ENCODE peak calls at places on chromosomes 3 and 15, in four cellular contexts. G is PC-3; Q is stimulated activated CD4-positive, alpha-beta T cell treated with anti-CD3 and anti-CD28 coated beads, Interleukin-1b, Interleukin-23, amount 100 ng/mL, for 24 hours; X is endothelial cell. V is an unnamed sample.

GRCh38 chr15:82942691-82943090 is 9.8 kb downstream of the HOMER2 start:
- DNase-seq in G (peak; percentile 99), Q (no peak), X (no peak), V (no peak)

GRCh38 chr3:56219894-56220805 is 248.1 kb downstream of the ERC2 start:
- DNase-seq in G (no peak), Q (no peak), X (no peak), V (no peak)

GRCh38 chr15:25862469-25863066 is 559 bp downstream of the ATP10A start:
- DNase-seq in G (peak; percentile 44), Q (no peak), X (no peak), V (peak; percentile 41)

GRCh38 chr15:101579766-101580165 is 72.4 kb downstream of the TM2D3 start:
- DNase-seq in G (peak; percentile 88), Q (no peak), X (no peak), V (no peak)

GRCh38 chr15:92690370-92690769 is 34.8 kb upstream of the FAM174B start:
- DNase-seq in G (peak; percentile 19), Q (no peak), X (no peak), V (no peak)

GRCh38 chr15:81091889-81092558 is 42.0 kb upstream of the CFAP161 start:
- DNase-seq in G (peak; percentile 52), Q (no peak), X (no peak), V (no peak)

GRCh38 chr15:76346666-76347506 is 10.3 kb downstream of the ISL2 start:
- DNase-seq in G (peak; percentile 71), Q (no peak), X (no peak), V (no peak)

GRCh38 chr15:78209646-78210348 is 24.6 kb downstream of the ACSBG1 start:
- DNase-seq in G (peak; percentile 56), Q (no peak), X (no peak), V (no peak)

GRCh38 chr3:48743773-48744172 is 26.8 kb upstream of the IP6K2 start:
- DNase-seq in G (no peak), Q (no peak), X (no peak), V (no peak)

GRCh38 chr3:64915778-64916177 is 228.0 kb upstream of the ADAMTS9 start:
- DNase-seq in G (no peak), Q (no peak), X (no peak), V (no peak)

GRCh38 chr15:61119556-61119955 is 109.5 kb downstream of the RORA start:
- DNase-seq in G (no peak), Q (no peak), X (no peak), V (no peak)

GRCh38 chr3:49803464-49804140 is 541 bp downstream of the INKA1 start:
- DNase-seq in G (no peak), Q (no peak), X (peak; percentile 51), V (peak; percentile 33)

GRCh38 chr3:72496055-72496690 is 352.1 kb downstream of the SHQ1 start:
- DNase-seq in G (no peak), Q (no peak), X (no peak), V (no peak)

GRCh38 chr15:101324513-101325177 is 29.6 kb upstream of the SNRPA1 start:
- DNase-seq in G (no peak), Q (no peak), X (no peak), V (no peak)

GRCh38 chr3:12294885-12295580 is 6.2 kb downstream of the PPARG start:
- DNase-seq in G (peak; percentile 80), Q (no peak), X (no peak), V (no peak)

GRCh38 chr3:22189616-22190015 is 438.6 kb upstream of the ZNF385D start:
- DNase-seq in G (no peak), Q (no peak), X (no peak), V (no peak)

GRCh38 chr3:46629571-46630517 is 17.5 kb downstream of the FAM240A start:
- DNase-seq in G (peak; percentile 79), Q (peak; percentile 46), X (peak; percentile 93), V (peak; percentile 63)

GRCh38 chr15:67331676-67332075 is 77.1 kb downstream of the IQCH start:
- DNase-seq in G (no peak), Q (no peak), X (no peak), V (no peak)

GRCh38 chr3:173826416-173826815 is 428.9 kb downstream of the NLGN1 start:
- DNase-seq in G (no peak), Q (no peak), X (no peak), V (no peak)

GRCh38 chr3:159786489-159787181 is 202.0 kb upstream of the IL12A start:
- DNase-seq in G (no peak), Q (no peak), X (no peak), V (no peak)